ENCODE peak calls at places on chromosomes 5 and 9, in four cellular contexts. One of them, this sample, is unnamed.
A peak's percentile ranks its signal among the peaks of the same experiment; 100 is the strongest.

GRCh38 chr5:33470544-33470943 is 29.8 kb downstream of the TARS1 start:
- DNase-seq in cardiac muscle cell: peak; percentile 44
- DNase-seq in transverse colon: no peak
- DNase-seq in brain microvascular endothelial cell: peak; percentile 52
- DNase-seq in this sample: peak; percentile 17

GRCh38 chr5:157323107-157323706 is 57.3 kb downstream of the CYFIP2 start:
- DNase-seq in cardiac muscle cell: no peak
- DNase-seq in transverse colon: no peak
- DNase-seq in brain microvascular endothelial cell: no peak
- DNase-seq in this sample: no peak

GRCh38 chr5:82605441-82605973 is 327.4 kb upstream of the RPS23 start:
- DNase-seq in cardiac muscle cell: no peak
- DNase-seq in transverse colon: no peak
- DNase-seq in brain microvascular endothelial cell: no peak
- DNase-seq in this sample: no peak

GRCh38 chr9:84922051-84922450 is 252.5 kb downstream of the NTRK2 start:
- DNase-seq in cardiac muscle cell: no peak
- DNase-seq in transverse colon: no peak
- DNase-seq in brain microvascular endothelial cell: no peak
- DNase-seq in this sample: no peak

GRCh38 chr5:103466494-103466893 is 96.1 kb downstream of the NUDT12 start:
- DNase-seq in cardiac muscle cell: no peak
- DNase-seq in transverse colon: no peak
- DNase-seq in brain microvascular endothelial cell: peak; percentile 43
- DNase-seq in this sample: no peak

GRCh38 chr5:55694152-55694830 is 17.8 kb downstream of the SLC38A9 start:
- DNase-seq in cardiac muscle cell: peak; percentile 19
- DNase-seq in transverse colon: no peak
- DNase-seq in brain microvascular endothelial cell: no peak
- DNase-seq in this sample: no peak

GRCh38 chr5:171436804-171437285 is 17.4 kb downstream of the FGF18 start:
- DNase-seq in cardiac muscle cell: no peak
- DNase-seq in transverse colon: no peak
- DNase-seq in brain microvascular endothelial cell: no peak
- DNase-seq in this sample: no peak

GRCh38 chr5:82107277-82107676 is 135.5 kb downstream of the ATG10 start:
- DNase-seq in cardiac muscle cell: no peak
- DNase-seq in transverse colon: no peak
- DNase-seq in brain microvascular endothelial cell: no peak
- DNase-seq in this sample: no peak

GRCh38 chr9:35519697-35520403 is 29.9 kb downstream of the RUSC2 start:
- DNase-seq in cardiac muscle cell: no peak
- DNase-seq in transverse colon: no peak
- DNase-seq in brain microvascular endothelial cell: no peak
- DNase-seq in this sample: no peak

GRCh38 chr5:169442354-169443248 is 141.0 kb upstream of the SPDL1 start:
- DNase-seq in cardiac muscle cell: no peak
- DNase-seq in transverse colon: no peak
- DNase-seq in brain microvascular endothelial cell: no peak
- DNase-seq in this sample: no peak

GRCh38 chr9:18857334-18857733 is 175.7 kb downstream of the SAXO1 start:
- DNase-seq in cardiac muscle cell: no peak
- DNase-seq in transverse colon: no peak
- DNase-seq in brain microvascular endothelial cell: peak; percentile 7
- DNase-seq in this sample: no peak

GRCh38 chr5:16548812-16549211 is 68.0 kb downstream of the RETREG1 start:
- DNase-seq in cardiac muscle cell: no peak
- DNase-seq in transverse colon: no peak
- DNase-seq in brain microvascular endothelial cell: no peak
- DNase-seq in this sample: no peak

GRCh38 chr9:91166796-91167366 is 194.8 kb downstream of the AUH start:
- DNase-seq in cardiac muscle cell: no peak
- DNase-seq in transverse colon: peak; percentile 1
- DNase-seq in brain microvascular endothelial cell: peak; percentile 40
- DNase-seq in this sample: no peak

GRCh38 chr5:7000316-7000715 is 287.1 kb downstream of the TENT4A start:
- DNase-seq in cardiac muscle cell: no peak
- DNase-seq in transverse colon: no peak
- DNase-seq in brain microvascular endothelial cell: no peak
- DNase-seq in this sample: no peak

GRCh38 chr5:95252801-95253200 is 32.1 kb downstream of the MCTP1 start:
- DNase-seq in cardiac muscle cell: no peak
- DNase-seq in transverse colon: no peak
- DNase-seq in brain microvascular endothelial cell: no peak
- DNase-seq in this sample: no peak

GRCh38 chr5:145712245-145712644 is 122.9 kb downstream of the PRELID2 start:
- DNase-seq in cardiac muscle cell: no peak
- DNase-seq in transverse colon: no peak
- DNase-seq in brain microvascular endothelial cell: no peak
- DNase-seq in this sample: no peak

GRCh38 chr5:154302181-154302580 is 111.6 kb downstream of the GALNT10 start:
- DNase-seq in cardiac muscle cell: no peak
- DNase-seq in transverse colon: no peak
- DNase-seq in brain microvascular endothelial cell: no peak
- DNase-seq in this sample: no peak

GRCh38 chr5:1033606-1034420 is 25.2 kb downstream of the NKD2 start:
- DNase-seq in cardiac muscle cell: no peak
- DNase-seq in transverse colon: no peak
- DNase-seq in brain microvascular endothelial cell: no peak
- DNase-seq in this sample: no peak

DNA sequence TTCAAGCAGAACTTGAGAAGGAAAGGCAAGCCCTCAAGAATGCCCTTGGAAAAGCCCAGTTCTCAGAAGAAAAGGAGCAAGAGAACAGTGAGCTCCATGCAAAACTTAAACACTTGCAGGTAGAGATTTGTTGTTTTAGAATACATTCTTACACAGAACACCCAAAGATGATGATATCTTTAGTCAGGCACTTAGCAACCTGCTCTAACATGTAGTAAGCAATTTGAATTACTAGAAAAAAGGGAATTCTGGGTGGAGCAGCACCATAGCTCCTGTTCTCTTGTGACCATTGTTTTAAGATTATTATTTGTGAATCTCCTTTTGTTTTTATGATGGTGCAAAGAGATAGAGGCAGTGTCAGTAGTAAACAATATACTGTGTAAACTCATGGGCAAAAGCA is 63.1 kb downstream of the RAB14 start:
- DNase-seq in cardiac muscle cell: no peak
- DNase-seq in transverse colon: no peak
- DNase-seq in brain microvascular endothelial cell: no peak
- DNase-seq in this sample: no peak
- H3K36me3 ChIP-seq in cardiac muscle cell: peaks cover 18% of the 10 kb centered on the region
- H3K36me3 ChIP-seq in transverse colon: no peaks in the 10 kb centered on the region
- H3K36me3 ChIP-seq in brain microvascular endothelial cell: no peaks in the 10 kb centered on the region
- H3K36me3 ChIP-seq in this sample: peaks cover 41% of the 10 kb centered on the region

DNA sequence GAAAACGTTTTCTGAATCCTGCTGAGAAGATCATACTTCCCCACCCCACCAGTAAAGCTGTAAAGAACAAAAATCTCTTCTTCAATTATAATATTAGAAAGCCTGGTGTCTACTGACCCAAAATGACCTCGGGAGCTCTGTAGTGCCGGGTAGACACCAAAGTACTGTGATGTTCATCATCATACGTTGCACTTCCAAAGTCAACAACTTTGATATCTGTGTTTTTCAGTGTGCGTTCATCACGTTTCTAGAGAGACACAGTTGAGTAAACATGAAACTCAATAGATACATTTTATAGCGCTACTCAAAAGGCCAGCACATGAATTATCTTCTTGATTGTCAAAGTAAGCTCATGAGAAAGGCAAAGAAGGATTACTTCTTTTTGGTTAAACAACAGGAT is 14.6 kb downstream of the CLK4 start:
- DNase-seq in cardiac muscle cell: no peak
- DNase-seq in transverse colon: no peak
- DNase-seq in brain microvascular endothelial cell: no peak
- DNase-seq in this sample: no peak
- H3K36me3 ChIP-seq in cardiac muscle cell: peaks cover 82% of the 10 kb centered on the region
- H3K36me3 ChIP-seq in transverse colon: no peaks in the 10 kb centered on the region
- H3K36me3 ChIP-seq in brain microvascular endothelial cell: peaks cover 73% of the 10 kb centered on the region
- H3K36me3 ChIP-seq in this sample: peaks cover 13% of the 10 kb centered on the region

GRCh38 chr5:32387841-32388240 is 56.7 kb downstream of the ZFR start:
- DNase-seq in cardiac muscle cell: no peak
- DNase-seq in transverse colon: no peak
- DNase-seq in brain microvascular endothelial cell: no peak
- DNase-seq in this sample: no peak
- H3K36me3 ChIP-seq in cardiac muscle cell: peaks cover 77% of the 10 kb centered on the region
- H3K36me3 ChIP-seq in transverse colon: no peaks in the 10 kb centered on the region
- H3K36me3 ChIP-seq in brain microvascular endothelial cell: peaks cover 46% of the 10 kb centered on the region
- H3K36me3 ChIP-seq in this sample: peaks cover 96% of the 10 kb centered on the region

DNA sequence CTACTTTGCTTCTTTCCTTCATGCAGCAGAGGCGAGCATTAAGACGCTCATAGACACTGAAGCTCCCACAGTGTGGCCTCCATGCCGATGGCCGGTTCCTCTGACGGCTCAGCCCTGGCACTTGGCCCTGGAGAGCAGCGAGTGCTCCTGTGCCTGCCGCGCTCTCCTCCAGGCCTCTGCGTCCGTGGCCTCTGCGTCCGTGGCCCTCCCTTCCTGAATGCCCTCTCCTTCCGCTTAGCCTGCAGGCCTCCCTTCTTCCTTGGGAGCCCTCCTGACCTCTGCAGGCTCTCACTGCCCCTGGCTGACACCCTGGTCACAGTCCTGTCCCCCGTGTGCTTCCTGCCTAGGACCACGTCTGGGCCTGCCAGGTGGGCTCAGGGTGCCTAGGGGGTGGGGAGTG is 92.8 kb downstream of the ZNF354C start:
- DNase-seq in cardiac muscle cell: no peak
- DNase-seq in transverse colon: no peak
- DNase-seq in brain microvascular endothelial cell: no peak
- DNase-seq in this sample: no peak
- H3K36me3 ChIP-seq in cardiac muscle cell: no peaks in the 10 kb centered on the region
- H3K36me3 ChIP-seq in transverse colon: no peaks in the 10 kb centered on the region
- H3K36me3 ChIP-seq in brain microvascular endothelial cell: peaks cover 6% of the 10 kb centered on the region
- H3K36me3 ChIP-seq in this sample: no peaks in the 10 kb centered on the region

GRCh38 chr9:136679431-136679941 is 7.8 kb downstream of the AGPAT2 start:
- DNase-seq in cardiac muscle cell: no peak
- DNase-seq in transverse colon: no peak
- DNase-seq in brain microvascular endothelial cell: no peak
- DNase-seq in this sample: no peak
- H3K36me3 ChIP-seq in cardiac muscle cell: no peaks in the 10 kb centered on the region
- H3K36me3 ChIP-seq in transverse colon: no peaks in the 10 kb centered on the region
- H3K36me3 ChIP-seq in brain microvascular endothelial cell: no peaks in the 10 kb centered on the region
- H3K36me3 ChIP-seq in this sample: peaks cover 3% of the 10 kb centered on the region

DNA sequence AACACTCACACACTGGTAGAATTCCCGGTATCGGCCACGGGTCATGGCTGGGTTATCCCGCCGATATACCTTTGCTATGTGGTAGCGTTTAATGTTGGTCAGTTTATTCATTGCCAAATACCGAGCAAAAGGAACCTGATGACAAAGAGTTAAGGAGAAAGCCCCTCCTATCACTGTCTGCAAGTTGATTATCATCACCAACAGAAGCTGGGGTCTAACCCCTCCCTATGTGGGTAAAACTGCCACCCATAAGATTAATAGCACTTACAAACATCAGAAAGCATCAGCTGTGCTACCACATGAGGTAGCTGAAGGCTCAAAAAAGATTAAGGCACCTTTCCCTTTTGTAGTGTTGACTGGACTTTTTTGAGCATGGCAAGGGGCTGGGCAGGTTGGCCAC is 5.6 kb upstream of the DND1 start:
- DNase-seq in cardiac muscle cell: no peak
- DNase-seq in transverse colon: no peak
- DNase-seq in brain microvascular endothelial cell: no peak
- DNase-seq in this sample: no peak
- H3K36me3 ChIP-seq in cardiac muscle cell: peaks cover 38% of the 10 kb centered on the region
- H3K36me3 ChIP-seq in transverse colon: peaks cover 4% of the 10 kb centered on the region
- H3K36me3 ChIP-seq in brain microvascular endothelial cell: peaks cover 77% of the 10 kb centered on the region
- H3K36me3 ChIP-seq in this sample: peaks cover 71% of the 10 kb centered on the region

DNA sequence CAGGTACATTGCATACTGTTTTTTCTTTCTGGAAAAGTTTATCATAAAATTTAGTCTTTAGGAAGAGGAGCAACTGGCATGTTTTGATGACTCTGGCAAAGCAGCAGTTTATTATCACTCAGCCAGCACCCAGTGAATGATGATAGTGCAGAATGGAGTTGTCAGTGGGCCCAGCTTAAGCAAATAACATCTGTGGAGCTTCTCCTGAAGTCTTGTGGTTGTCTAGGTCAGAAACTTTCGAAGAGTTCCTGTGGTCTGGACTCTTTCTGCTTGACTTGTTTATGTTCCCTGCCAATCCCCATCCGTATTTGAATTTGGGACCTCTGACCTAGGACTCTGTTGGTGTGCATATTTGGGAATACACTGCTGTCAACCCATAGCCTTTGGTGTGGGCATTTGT is 38.1 kb upstream of the C5orf47 start:
- DNase-seq in cardiac muscle cell: no peak
- DNase-seq in transverse colon: no peak
- DNase-seq in brain microvascular endothelial cell: no peak
- DNase-seq in this sample: no peak
- H3K36me3 ChIP-seq in cardiac muscle cell: peaks cover 65% of the 10 kb centered on the region
- H3K36me3 ChIP-seq in transverse colon: no peaks in the 10 kb centered on the region
- H3K36me3 ChIP-seq in brain microvascular endothelial cell: peaks cover 62% of the 10 kb centered on the region
- H3K36me3 ChIP-seq in this sample: peaks cover 75% of the 10 kb centered on the region

GRCh38 chr5:160480652-160481051 is 59.0 kb downstream of the PTTG1 start:
- DNase-seq in cardiac muscle cell: no peak
- DNase-seq in transverse colon: no peak
- DNase-seq in brain microvascular endothelial cell: no peak
- DNase-seq in this sample: no peak
- H3K36me3 ChIP-seq in cardiac muscle cell: no peaks in the 10 kb centered on the region
- H3K36me3 ChIP-seq in transverse colon: no peaks in the 10 kb centered on the region
- H3K36me3 ChIP-seq in brain microvascular endothelial cell: peaks cover 16% of the 10 kb centered on the region
- H3K36me3 ChIP-seq in this sample: no peaks in the 10 kb centered on the region

GRCh38 chr5:96775050-96775449 is 32.7 kb downstream of the ERAP1 start:
- DNase-seq in cardiac muscle cell: no peak
- DNase-seq in transverse colon: no peak
- DNase-seq in brain microvascular endothelial cell: no peak
- DNase-seq in this sample: no peak
- H3K36me3 ChIP-seq in cardiac muscle cell: peaks cover 40% of the 10 kb centered on the region
- H3K36me3 ChIP-seq in transverse colon: no peaks in the 10 kb centered on the region
- H3K36me3 ChIP-seq in brain microvascular endothelial cell: peaks cover 77% of the 10 kb centered on the region
- H3K36me3 ChIP-seq in this sample: peaks cover 64% of the 10 kb centered on the region

GRCh38 chr9:129798973-129799372 is 4.0 kb upstream of the TOR1B start:
- DNase-seq in cardiac muscle cell: no peak
- DNase-seq in transverse colon: no peak
- DNase-seq in brain microvascular endothelial cell: no peak
- DNase-seq in this sample: no peak
- H3K36me3 ChIP-seq in cardiac muscle cell: no peaks in the 10 kb centered on the region
- H3K36me3 ChIP-seq in transverse colon: no peaks in the 10 kb centered on the region
- H3K36me3 ChIP-seq in brain microvascular endothelial cell: no peaks in the 10 kb centered on the region
- H3K36me3 ChIP-seq in this sample: peaks cover under 1% of the 10 kb centered on the region